ENCODE peak calls at places on chromosomes 16 and 17, in eight cellular contexts. One of them, this sample, is unnamed.

GRCh38 chr17:4815043-4815675 is 8.2 kb downstream of the PLD2 start:
- DNase-seq in A549: peak
- DNase-seq in stomach: no peak
- DNase-seq in sigmoid colon: no peak
- DNase-seq in tibial nerve: no peak
- DNase-seq in esophagus muscularis mucosa: no peak
- DNase-seq in K562: peak
- DNase-seq in transverse colon: no peak
- DNase-seq in this sample: no peak

GRCh38 chr17:17189559-17189958 is 16.6 kb downstream of the PLD6 start:
- DNase-seq in A549: no peak
- DNase-seq in stomach: no peak
- DNase-seq in sigmoid colon: no peak
- DNase-seq in tibial nerve: no peak
- DNase-seq in esophagus muscularis mucosa: no peak
- DNase-seq in K562: no peak
- DNase-seq in transverse colon: no peak
- DNase-seq in this sample: no peak

GRCh38 chr17:7632492-7632894 is 2.6 kb downstream of the SHBG start:
- DNase-seq in A549: peak
- DNase-seq in stomach: peak
- DNase-seq in sigmoid colon: no peak
- DNase-seq in tibial nerve: no peak
- DNase-seq in esophagus muscularis mucosa: no peak
- DNase-seq in K562: peak
- DNase-seq in transverse colon: peak
- DNase-seq in this sample: no peak

GRCh38 chr16:7140899-7141298 is 191.7 kb upstream of the RBFOX1 start:
- DNase-seq in A549: no peak
- DNase-seq in stomach: no peak
- DNase-seq in sigmoid colon: no peak
- DNase-seq in tibial nerve: no peak
- DNase-seq in esophagus muscularis mucosa: no peak
- DNase-seq in K562: no peak
- DNase-seq in transverse colon: no peak
- DNase-seq in this sample: no peak

GRCh38 chr16:85602402-85602801 is 10.7 kb upstream of the GSE1 start:
- DNase-seq in A549: no peak
- DNase-seq in stomach: no peak
- DNase-seq in sigmoid colon: no peak
- DNase-seq in tibial nerve: no peak
- DNase-seq in esophagus muscularis mucosa: no peak
- DNase-seq in K562: no peak
- DNase-seq in transverse colon: no peak
- DNase-seq in this sample: no peak

GRCh38 chr16:30112197-30113030 is 923 bp downstream of the GDPD3 start:
- DNase-seq in A549: peak
- DNase-seq in stomach: peak
- DNase-seq in sigmoid colon: peak
- DNase-seq in tibial nerve: no peak
- DNase-seq in esophagus muscularis mucosa: no peak
- DNase-seq in K562: peak
- DNase-seq in transverse colon: peak
- DNase-seq in this sample: peak

GRCh38 chr17:73340093-73340596 is 28.3 kb upstream of the CDC42EP4 start:
- DNase-seq in A549: peak
- DNase-seq in stomach: peak
- DNase-seq in sigmoid colon: peak
- DNase-seq in tibial nerve: no peak
- DNase-seq in esophagus muscularis mucosa: no peak
- DNase-seq in K562: no peak
- DNase-seq in transverse colon: peak
- DNase-seq in this sample: no peak

GRCh38 chr17:1484586-1485310 is 7.7 kb downstream of the MYO1C start:
- DNase-seq in A549: peak
- DNase-seq in stomach: peak
- DNase-seq in sigmoid colon: peak
- DNase-seq in tibial nerve: no peak
- DNase-seq in esophagus muscularis mucosa: no peak
- DNase-seq in K562: peak
- DNase-seq in transverse colon: peak
- DNase-seq in this sample: no peak

GRCh38 chr17:74682442-74683190 is 30.1 kb downstream of the CD300LF start:
- DNase-seq in A549: no peak
- DNase-seq in stomach: no peak
- DNase-seq in sigmoid colon: no peak
- DNase-seq in tibial nerve: no peak
- DNase-seq in esophagus muscularis mucosa: no peak
- DNase-seq in K562: no peak
- DNase-seq in transverse colon: no peak
- DNase-seq in this sample: no peak

GRCh38 chr16:66366433-66367299 is at the start of gene CDH5:
- DNase-seq in A549: no peak
- DNase-seq in stomach: no peak
- DNase-seq in sigmoid colon: peak
- DNase-seq in tibial nerve: peak
- DNase-seq in esophagus muscularis mucosa: no peak
- DNase-seq in K562: no peak
- DNase-seq in transverse colon: peak
- DNase-seq in this sample: peak

GRCh38 chr17:34822007-34822737 is 139.1 kb downstream of the CCT6B start:
- DNase-seq in A549: no peak
- DNase-seq in stomach: no peak
- DNase-seq in sigmoid colon: no peak
- DNase-seq in tibial nerve: no peak
- DNase-seq in esophagus muscularis mucosa: no peak
- DNase-seq in K562: no peak
- DNase-seq in transverse colon: no peak
- DNase-seq in this sample: no peak

GRCh38 chr17:67050066-67050465 is 5.7 kb downstream of the CACNG1 start:
- DNase-seq in A549: no peak
- DNase-seq in stomach: no peak
- DNase-seq in sigmoid colon: no peak
- DNase-seq in tibial nerve: no peak
- DNase-seq in esophagus muscularis mucosa: no peak
- DNase-seq in K562: no peak
- DNase-seq in transverse colon: no peak
- DNase-seq in this sample: no peak

GRCh38 chr17:32191306-32191705 is 49.0 kb downstream of the RHOT1 start:
- DNase-seq in A549: no peak
- DNase-seq in stomach: no peak
- DNase-seq in sigmoid colon: no peak
- DNase-seq in tibial nerve: no peak
- DNase-seq in esophagus muscularis mucosa: no peak
- DNase-seq in K562: no peak
- DNase-seq in transverse colon: no peak
- DNase-seq in this sample: no peak

GRCh38 chr16:80569440-80570105 is 28.8 kb downstream of the DYNLRB2 start:
- DNase-seq in A549: no peak
- DNase-seq in stomach: no peak
- DNase-seq in sigmoid colon: no peak
- DNase-seq in tibial nerve: no peak
- DNase-seq in esophagus muscularis mucosa: no peak
- DNase-seq in K562: peak
- DNase-seq in transverse colon: no peak
- DNase-seq in this sample: no peak

GRCh38 chr16:8898660-8899318 is 16.6 kb downstream of the LITAFD start:
- DNase-seq in A549: no peak
- DNase-seq in stomach: no peak
- DNase-seq in sigmoid colon: no peak
- DNase-seq in tibial nerve: no peak
- DNase-seq in esophagus muscularis mucosa: no peak
- DNase-seq in K562: no peak
- DNase-seq in transverse colon: no peak
- DNase-seq in this sample: no peak

GRCh38 chr16:8893426-8893825 is 11.3 kb downstream of the LITAFD start:
- DNase-seq in A549: no peak
- DNase-seq in stomach: no peak
- DNase-seq in sigmoid colon: peak
- DNase-seq in tibial nerve: no peak
- DNase-seq in esophagus muscularis mucosa: no peak
- DNase-seq in K562: no peak
- DNase-seq in transverse colon: no peak
- DNase-seq in this sample: no peak

GRCh38 chr16:8893976-8894690 is 12.0 kb downstream of the LITAFD start:
- DNase-seq in A549: no peak
- DNase-seq in stomach: no peak
- DNase-seq in sigmoid colon: peak
- DNase-seq in tibial nerve: peak
- DNase-seq in esophagus muscularis mucosa: no peak
- DNase-seq in K562: no peak
- DNase-seq in transverse colon: no peak
- DNase-seq in this sample: peak

GRCh38 chr16:8892101-8892575 is 10.0 kb downstream of the LITAFD start:
- DNase-seq in A549: no peak
- DNase-seq in stomach: no peak
- DNase-seq in sigmoid colon: peak
- DNase-seq in tibial nerve: peak
- DNase-seq in esophagus muscularis mucosa: no peak
- DNase-seq in K562: no peak
- DNase-seq in transverse colon: no peak
- DNase-seq in this sample: no peak

DNA sequence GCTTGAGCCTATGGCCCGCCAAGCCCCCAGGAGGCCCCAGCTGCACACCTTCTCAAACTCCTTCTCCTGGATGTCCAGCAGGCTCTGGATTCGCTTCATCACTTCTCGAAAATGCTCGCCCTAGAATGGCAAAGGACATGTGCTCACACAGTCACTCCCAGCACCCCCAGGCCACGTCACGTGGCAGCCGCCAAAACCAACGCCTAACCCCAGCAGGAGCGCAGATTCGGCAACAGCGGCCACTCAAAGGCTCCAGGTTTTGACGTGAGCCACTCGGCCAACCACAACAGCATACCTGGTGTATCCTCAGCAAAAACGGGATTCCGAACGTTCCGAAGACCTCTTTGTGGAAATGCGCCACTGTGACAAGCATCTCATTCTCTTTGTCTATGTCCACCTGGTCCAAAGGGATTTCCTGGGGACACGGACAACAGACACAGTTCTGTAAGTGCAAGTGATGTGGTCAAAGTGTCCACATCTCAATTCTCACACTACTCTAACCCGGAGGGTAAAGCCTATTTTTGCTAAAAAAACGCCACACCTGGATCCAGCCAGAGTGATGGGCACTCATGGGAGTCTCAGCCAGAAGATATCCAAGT is 12.7 kb downstream of the LITAFD start:
- DNase-seq in A549: no peak
- DNase-seq in stomach: no peak
- DNase-seq in sigmoid colon: peak
- DNase-seq in tibial nerve: no peak
- DNase-seq in esophagus muscularis mucosa: no peak
- DNase-seq in K562: no peak
- DNase-seq in transverse colon: no peak
- DNase-seq in this sample: peak
- TF ChIP-seq POLR2A in A549: no peak
- TF ChIP-seq POLR2A in stomach: no peak
- TF ChIP-seq POLR2A in sigmoid colon: no peak
- TF ChIP-seq POLR2A in tibial nerve: no peak
- TF ChIP-seq POLR2A in esophagus muscularis mucosa: no peak
- TF ChIP-seq POLR2A in K562: no peak
- TF ChIP-seq POLR2A in transverse colon: no peak
- TF ChIP-seq POLR2A in this sample: no peak

GRCh38 chr17:78164748-78165607 is 3.4 kb upstream of the SYNGR2 start:
- DNase-seq in A549: no peak
- DNase-seq in stomach: no peak
- DNase-seq in sigmoid colon: no peak
- DNase-seq in tibial nerve: no peak
- DNase-seq in esophagus muscularis mucosa: no peak
- DNase-seq in K562: no peak
- DNase-seq in transverse colon: no peak
- DNase-seq in this sample: no peak

GRCh38 chr17:78154903-78155811 is 9.0 kb downstream of the C17orf99 start:
- DNase-seq in A549: no peak
- DNase-seq in stomach: no peak
- DNase-seq in sigmoid colon: no peak
- DNase-seq in tibial nerve: no peak
- DNase-seq in esophagus muscularis mucosa: no peak
- DNase-seq in K562: no peak
- DNase-seq in transverse colon: peak
- DNase-seq in this sample: no peak

GRCh38 chr17:78163881-78164747 is 4.3 kb upstream of the SYNGR2 start:
- DNase-seq in A549: no peak
- DNase-seq in stomach: peak
- DNase-seq in sigmoid colon: no peak
- DNase-seq in tibial nerve: no peak
- DNase-seq in esophagus muscularis mucosa: no peak
- DNase-seq in K562: no peak
- DNase-seq in transverse colon: peak
- DNase-seq in this sample: no peak

GRCh38 chr17:78159575-78160158 is 8.7 kb upstream of the SYNGR2 start:
- DNase-seq in A549: no peak
- DNase-seq in stomach: no peak
- DNase-seq in sigmoid colon: no peak
- DNase-seq in tibial nerve: no peak
- DNase-seq in esophagus muscularis mucosa: no peak
- DNase-seq in K562: no peak
- DNase-seq in transverse colon: no peak
- DNase-seq in this sample: no peak
- H3K4me3 ChIP-seq in A549: no peak
- H3K4me3 ChIP-seq in stomach: no peak
- H3K4me3 ChIP-seq in sigmoid colon: no peak
- H3K4me3 ChIP-seq in tibial nerve: no peak
- H3K4me3 ChIP-seq in esophagus muscularis mucosa: no peak
- H3K4me3 ChIP-seq in K562: no peak
- H3K4me3 ChIP-seq in transverse colon: no peak
- H3K4me3 ChIP-seq in this sample: no peak

GRCh38 chr17:52420555-52421078 is 262.1 kb upstream of the CA10 start:
- DNase-seq in A549: no peak
- DNase-seq in stomach: no peak
- DNase-seq in sigmoid colon: no peak
- DNase-seq in tibial nerve: no peak
- DNase-seq in esophagus muscularis mucosa: no peak
- DNase-seq in K562: no peak
- DNase-seq in transverse colon: no peak
- DNase-seq in this sample: no peak
- TF ChIP-seq EP300 in A549: no peak
- TF ChIP-seq EP300 in stomach: no peak
- TF ChIP-seq EP300 in sigmoid colon: no peak
- TF ChIP-seq EP300 in tibial nerve: no peak
- TF ChIP-seq EP300 in esophagus muscularis mucosa: no peak
- TF ChIP-seq EP300 in K562: no peak
- TF ChIP-seq EP300 in transverse colon: no peak
- TF ChIP-seq EP300 in this sample: no peak

DNA sequence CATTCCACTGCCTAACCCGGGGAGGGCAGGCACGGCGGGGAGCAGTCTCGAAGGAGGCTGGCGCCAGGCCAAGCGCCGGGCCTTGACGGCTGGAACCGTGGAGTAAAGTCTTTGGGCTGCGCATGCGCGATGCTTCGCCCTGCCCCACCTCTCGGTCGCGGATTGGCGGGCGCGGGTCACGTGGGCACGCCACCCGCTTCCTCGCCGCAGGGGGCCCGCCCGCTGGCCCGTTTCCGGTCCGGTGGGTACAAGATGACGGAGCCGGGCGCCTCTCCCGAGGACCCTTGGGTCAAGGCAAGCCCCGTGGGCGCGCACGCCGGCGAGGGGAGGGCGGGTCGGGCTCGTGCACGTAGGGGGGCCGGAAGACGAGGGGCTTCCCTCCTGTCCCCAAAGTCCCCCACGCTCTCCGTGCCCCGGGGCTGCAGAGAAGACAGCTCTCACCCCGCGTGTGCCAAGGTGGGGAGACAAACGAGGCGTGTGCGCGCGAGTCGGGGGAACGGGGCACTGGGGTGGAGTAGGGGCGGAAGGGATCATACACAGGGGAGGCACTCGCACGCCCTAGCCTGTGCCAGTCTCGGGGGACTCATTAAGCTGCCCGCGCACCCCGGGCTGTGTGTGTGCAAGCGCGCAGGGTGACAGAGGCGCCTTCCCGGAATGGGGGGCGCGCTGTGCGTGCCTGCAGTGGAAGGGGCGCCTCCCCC is at the start of gene MLX:
- DNase-seq in A549: peak
- DNase-seq in stomach: peak
- DNase-seq in sigmoid colon: peak
- DNase-seq in tibial nerve: peak
- DNase-seq in esophagus muscularis mucosa: peak
- DNase-seq in K562: peak
- DNase-seq in transverse colon: peak
- DNase-seq in this sample: peak
- TF ChIP-seq POLR2A in A549: peak
- TF ChIP-seq POLR2A in stomach: no peak
- TF ChIP-seq POLR2A in sigmoid colon: no peak
- TF ChIP-seq POLR2A in tibial nerve: peak
- TF ChIP-seq POLR2A in esophagus muscularis mucosa: peak
- TF ChIP-seq POLR2A in K562: peak
- TF ChIP-seq POLR2A in transverse colon: peak
- TF ChIP-seq POLR2A in this sample: no peak